ENCODE peak calls at places on chromosomes 7 and 10, in six cellular contexts. One of them, this sample, is unnamed.

GRCh38 chr7:25553005-25553404 is 324.7 kb upstream of the NPVF start:
- DNase-seq in GM23338: no peak
- DNase-seq in cardiac muscle cell: no peak
- DNase-seq in endothelial cell: no peak
- DNase-seq in GM13976: no peak
- DNase-seq in B cell: no peak
- DNase-seq in this sample: no peak

GRCh38 chr7:26091933-26092332 is 60.1 kb upstream of the NFE2L3 start:
- DNase-seq in GM23338: peak
- DNase-seq in cardiac muscle cell: peak
- DNase-seq in endothelial cell: peak
- DNase-seq in GM13976: no peak
- DNase-seq in B cell: no peak
- DNase-seq in this sample: no peak

GRCh38 chr7:2012981-2013380 is 219.8 kb downstream of the MAD1L1 start:
- DNase-seq in GM23338: no peak
- DNase-seq in cardiac muscle cell: peak
- DNase-seq in endothelial cell: no peak
- DNase-seq in GM13976: no peak
- DNase-seq in B cell: no peak
- DNase-seq in this sample: no peak

GRCh38 chr10:114477285-114477684 is 73.0 kb upstream of the AFAP1L2 start:
- DNase-seq in GM23338: no peak
- DNase-seq in cardiac muscle cell: peak
- DNase-seq in endothelial cell: no peak
- DNase-seq in GM13976: no peak
- DNase-seq in B cell: no peak
- DNase-seq in this sample: no peak

GRCh38 chr7:140695381-140695780 is 1.1 kb upstream of the NDUFB2 start:
- DNase-seq in GM23338: no peak
- DNase-seq in cardiac muscle cell: no peak
- DNase-seq in endothelial cell: no peak
- DNase-seq in GM13976: no peak
- DNase-seq in B cell: no peak
- DNase-seq in this sample: no peak

GRCh38 chr7:29281782-29282541 is 87.4 kb downstream of the CHN2 start:
- DNase-seq in GM23338: no peak
- DNase-seq in cardiac muscle cell: peak
- DNase-seq in endothelial cell: no peak
- DNase-seq in GM13976: no peak
- DNase-seq in B cell: no peak
- DNase-seq in this sample: no peak

GRCh38 chr7:149414745-149415390 is 46.0 kb downstream of the ZNF777 start:
- DNase-seq in GM23338: peak
- DNase-seq in cardiac muscle cell: peak
- DNase-seq in endothelial cell: peak
- DNase-seq in GM13976: no peak
- DNase-seq in B cell: peak
- DNase-seq in this sample: peak

GRCh38 chr10:129605986-129606518 is 139.0 kb downstream of the MGMT start:
- DNase-seq in GM23338: no peak
- DNase-seq in cardiac muscle cell: no peak
- DNase-seq in endothelial cell: no peak
- DNase-seq in GM13976: peak
- DNase-seq in B cell: peak
- DNase-seq in this sample: no peak

GRCh38 chr7:104179178-104179577 is 28.6 kb downstream of the ORC5 start:
- DNase-seq in GM23338: peak
- DNase-seq in cardiac muscle cell: no peak
- DNase-seq in endothelial cell: no peak
- DNase-seq in GM13976: no peak
- DNase-seq in B cell: no peak
- DNase-seq in this sample: no peak

GRCh38 chr7:41881313-41882130 is 178.6 kb upstream of the INHBA start:
- DNase-seq in GM23338: no peak
- DNase-seq in cardiac muscle cell: peak
- DNase-seq in endothelial cell: no peak
- DNase-seq in GM13976: peak
- DNase-seq in B cell: peak
- DNase-seq in this sample: no peak

GRCh38 chr7:66901941-66902843 is 18.8 kb upstream of the TMEM248 start:
- DNase-seq in GM23338: no peak
- DNase-seq in cardiac muscle cell: no peak
- DNase-seq in endothelial cell: no peak
- DNase-seq in GM13976: no peak
- DNase-seq in B cell: no peak
- DNase-seq in this sample: no peak

GRCh38 chr7:157675427-157675930 is 338.7 kb downstream of the DNAJB6 start:
- DNase-seq in GM23338: no peak
- DNase-seq in cardiac muscle cell: no peak
- DNase-seq in endothelial cell: no peak
- DNase-seq in GM13976: no peak
- DNase-seq in B cell: no peak
- DNase-seq in this sample: no peak

GRCh38 chr10:79258894-79259293 is 88.4 kb upstream of the PPIF start:
- DNase-seq in GM23338: no peak
- DNase-seq in cardiac muscle cell: no peak
- DNase-seq in endothelial cell: no peak
- DNase-seq in GM13976: no peak
- DNase-seq in B cell: no peak
- DNase-seq in this sample: no peak

GRCh38 chr7:155449008-155449879 is 8.7 kb upstream of the EN2 start:
- DNase-seq in GM23338: peak
- DNase-seq in cardiac muscle cell: no peak
- DNase-seq in endothelial cell: no peak
- DNase-seq in GM13976: no peak
- DNase-seq in B cell: peak
- DNase-seq in this sample: no peak

GRCh38 chr7:80189638-80190037 is 55.0 kb downstream of the GNAI1 start:
- DNase-seq in GM23338: no peak
- DNase-seq in cardiac muscle cell: no peak
- DNase-seq in endothelial cell: no peak
- DNase-seq in GM13976: no peak
- DNase-seq in B cell: no peak
- DNase-seq in this sample: no peak

GRCh38 chr7:101319401-101319800 is 2.2 kb downstream of the IFT22 start:
- DNase-seq in GM23338: no peak
- DNase-seq in cardiac muscle cell: no peak
- DNase-seq in endothelial cell: no peak
- DNase-seq in GM13976: no peak
- DNase-seq in B cell: no peak
- DNase-seq in this sample: no peak

GRCh38 chr10:80421369-80422220 is 13.2 kb downstream of the PRXL2A start:
- DNase-seq in GM23338: no peak
- DNase-seq in cardiac muscle cell: no peak
- DNase-seq in endothelial cell: no peak
- DNase-seq in GM13976: peak
- DNase-seq in B cell: peak
- DNase-seq in this sample: no peak

GRCh38 chr10:47264797-47265281 is 35.2 kb upstream of the GDF10 start:
- DNase-seq in GM23338: no peak
- DNase-seq in cardiac muscle cell: no peak
- DNase-seq in endothelial cell: no peak
- DNase-seq in GM13976: no peak
- DNase-seq in B cell: no peak
- DNase-seq in this sample: no peak

GRCh38 chr7:138000081-138000701 is 1.7 kb downstream of the CREB3L2 start:
- DNase-seq in GM23338: peak
- DNase-seq in cardiac muscle cell: peak
- DNase-seq in endothelial cell: no peak
- DNase-seq in GM13976: no peak
- DNase-seq in B cell: no peak
- DNase-seq in this sample: no peak

GRCh38 chr10:131775444-131775832 is 125.4 kb upstream of the PPP2R2D start:
- DNase-seq in GM23338: no peak
- DNase-seq in cardiac muscle cell: no peak
- DNase-seq in endothelial cell: no peak
- DNase-seq in GM13976: no peak
- DNase-seq in B cell: no peak
- DNase-seq in this sample: no peak

GRCh38 chr7:134083766-134084487 is 43.2 kb upstream of the LRGUK start:
- DNase-seq in GM23338: no peak
- DNase-seq in cardiac muscle cell: no peak
- DNase-seq in endothelial cell: no peak
- DNase-seq in GM13976: no peak
- DNase-seq in B cell: no peak
- DNase-seq in this sample: no peak

GRCh38 chr7:106848851-106849442 is 16.1 kb upstream of the PIK3CG start:
- DNase-seq in GM23338: no peak
- DNase-seq in cardiac muscle cell: peak
- DNase-seq in endothelial cell: no peak
- DNase-seq in GM13976: no peak
- DNase-seq in B cell: no peak
- DNase-seq in this sample: no peak

GRCh38 chr7:51070163-51070562 is 246.4 kb downstream of the COBL start:
- DNase-seq in GM23338: no peak
- DNase-seq in cardiac muscle cell: no peak
- DNase-seq in endothelial cell: no peak
- DNase-seq in GM13976: no peak
- DNase-seq in B cell: no peak
- DNase-seq in this sample: no peak

GRCh38 chr10:108696792-108697477 is 1226.4 kb downstream of the XPNPEP1 start:
- DNase-seq in GM23338: no peak
- DNase-seq in cardiac muscle cell: no peak
- DNase-seq in endothelial cell: no peak
- DNase-seq in GM13976: peak
- DNase-seq in B cell: no peak
- DNase-seq in this sample: no peak

GRCh38 chr7:73683056-73683915 is at the start of the genes BUD23 and DNAJC30:
- DNase-seq in GM23338: peak
- DNase-seq in cardiac muscle cell: peak
- DNase-seq in endothelial cell: peak
- DNase-seq in GM13976: peak
- DNase-seq in B cell: peak
- DNase-seq in this sample: peak
- TF ChIP-seq CTCF in GM23338: no peak
- TF ChIP-seq CTCF in cardiac muscle cell: no peak
- TF ChIP-seq CTCF in endothelial cell: no peak
- TF ChIP-seq CTCF in GM13976: no peak
- TF ChIP-seq CTCF in B cell: no peak
- TF ChIP-seq CTCF in this sample: no peak

GRCh38 chr7:153190452-153190851 is 430.9 kb downstream of the ACTR3B start:
- DNase-seq in GM23338: peak
- DNase-seq in cardiac muscle cell: no peak
- DNase-seq in endothelial cell: peak
- DNase-seq in GM13976: no peak
- DNase-seq in B cell: no peak
- DNase-seq in this sample: no peak

GRCh38 chr7:153190986-153191385 is 431.4 kb downstream of the ACTR3B start:
- DNase-seq in GM23338: no peak
- DNase-seq in cardiac muscle cell: no peak
- DNase-seq in endothelial cell: no peak
- DNase-seq in GM13976: no peak
- DNase-seq in B cell: no peak
- DNase-seq in this sample: no peak

GRCh38 chr7:153188630-153189029 is 429.1 kb downstream of the ACTR3B start:
- DNase-seq in GM23338: no peak
- DNase-seq in cardiac muscle cell: no peak
- DNase-seq in endothelial cell: no peak
- DNase-seq in GM13976: no peak
- DNase-seq in B cell: no peak
- DNase-seq in this sample: no peak

GRCh38 chr7:153188161-153188560 is 428.6 kb downstream of the ACTR3B start:
- DNase-seq in GM23338: no peak
- DNase-seq in cardiac muscle cell: no peak
- DNase-seq in endothelial cell: no peak
- DNase-seq in GM13976: no peak
- DNase-seq in B cell: no peak
- DNase-seq in this sample: no peak

GRCh38 chr7:153193144-153193595 is 433.6 kb downstream of the ACTR3B start:
- DNase-seq in GM23338: peak
- DNase-seq in cardiac muscle cell: no peak
- DNase-seq in endothelial cell: peak
- DNase-seq in GM13976: peak
- DNase-seq in B cell: no peak
- DNase-seq in this sample: peak
- TF ChIP-seq CTCF in GM23338: peak
- TF ChIP-seq CTCF in cardiac muscle cell: no peak
- TF ChIP-seq CTCF in endothelial cell: peak
- TF ChIP-seq CTCF in GM13976: peak
- TF ChIP-seq CTCF in B cell: no peak
- TF ChIP-seq CTCF in this sample: peak

GRCh38 chr10:111100198-111100597 is 23.4 kb downstream of the ADRA2A start:
- DNase-seq in GM23338: no peak
- DNase-seq in cardiac muscle cell: no peak
- DNase-seq in endothelial cell: no peak
- DNase-seq in GM13976: no peak
- DNase-seq in B cell: no peak
- DNase-seq in this sample: no peak

GRCh38 chr10:111103196-111103595 is 26.4 kb downstream of the ADRA2A start:
- DNase-seq in GM23338: no peak
- DNase-seq in cardiac muscle cell: no peak
- DNase-seq in endothelial cell: no peak
- DNase-seq in GM13976: no peak
- DNase-seq in B cell: no peak
- DNase-seq in this sample: no peak

GRCh38 chr10:111102381-111102973 is 25.6 kb downstream of the ADRA2A start:
- DNase-seq in GM23338: no peak
- DNase-seq in cardiac muscle cell: no peak
- DNase-seq in endothelial cell: no peak
- DNase-seq in GM13976: no peak
- DNase-seq in B cell: no peak
- DNase-seq in this sample: no peak

GRCh38 chr10:111093741-111094380 is 17.0 kb downstream of the ADRA2A start:
- DNase-seq in GM23338: no peak
- DNase-seq in cardiac muscle cell: peak
- DNase-seq in endothelial cell: no peak
- DNase-seq in GM13976: no peak
- DNase-seq in B cell: no peak
- DNase-seq in this sample: no peak

GRCh38 chr10:111098679-111099437 is 22.0 kb downstream of the ADRA2A start:
- DNase-seq in GM23338: no peak
- DNase-seq in cardiac muscle cell: no peak
- DNase-seq in endothelial cell: no peak
- DNase-seq in GM13976: no peak
- DNase-seq in B cell: peak
- DNase-seq in this sample: no peak
- TF ChIP-seq CTCF in GM23338: no peak
- TF ChIP-seq CTCF in cardiac muscle cell: no peak
- TF ChIP-seq CTCF in endothelial cell: no peak
- TF ChIP-seq CTCF in GM13976: no peak
- TF ChIP-seq CTCF in B cell: no peak
- TF ChIP-seq CTCF in this sample: no peak

GRCh38 chr7:52163311-52163710 is 846.7 kb upstream of the COBL start:
- DNase-seq in GM23338: no peak
- DNase-seq in cardiac muscle cell: no peak
- DNase-seq in endothelial cell: no peak
- DNase-seq in GM13976: no peak
- DNase-seq in B cell: no peak
- DNase-seq in this sample: no peak

DNA sequence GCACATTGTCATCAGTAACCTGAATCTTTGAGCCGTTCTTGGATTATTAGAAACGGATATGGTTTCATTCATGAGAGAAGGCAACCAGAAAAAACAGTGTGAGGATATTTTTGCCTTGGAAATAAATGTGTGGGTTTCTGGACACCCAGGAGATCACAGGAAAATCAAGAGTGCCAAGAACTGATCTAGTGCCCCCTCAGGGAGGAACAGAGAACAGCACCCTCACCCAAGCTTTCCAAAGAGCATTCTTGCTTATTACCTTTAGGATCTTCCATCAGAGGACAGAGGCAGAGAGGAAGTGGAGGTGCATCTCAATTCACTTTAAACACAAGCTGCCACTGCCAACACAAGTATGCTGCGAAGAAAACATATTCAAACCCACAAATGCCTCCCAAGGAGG is 851.5 kb upstream of the COBL start:
- DNase-seq in GM23338: peak
- DNase-seq in cardiac muscle cell: no peak
- DNase-seq in endothelial cell: peak
- DNase-seq in GM13976: no peak
- DNase-seq in B cell: no peak
- DNase-seq in this sample: no peak
- TF ChIP-seq CTCF in GM23338: peak
- TF ChIP-seq CTCF in cardiac muscle cell: no peak
- TF ChIP-seq CTCF in endothelial cell: peak
- TF ChIP-seq CTCF in GM13976: no peak
- TF ChIP-seq CTCF in B cell: no peak
- TF ChIP-seq CTCF in this sample: peak

This sample was measured in progenitor cell of endocrine pancreas.